ENCODE peak calls at places on chromosomes 13 and 19, in six cellular contexts. Y is GM06990, F is testis, G is GM23338, A is heart right ventricle, P is cardiac fibroblast. L is an unnamed sample.

GRCh38 chr19:12783849-12784393 is 7.4 kb upstream of the JUNB start:
- DNase-seq in P (no peak), Y (no peak), F (peak), A (peak), G (no peak), L (no peak)

GRCh38 chr13:26628706-26629105 is 71.2 kb downstream of the WASF3 start:
- DNase-seq in Y (no peak), P (peak), F (peak), G (peak), A (no peak), L (no peak)

GRCh38 chr19:39110263-39110967 is 15.2 kb upstream of the PAK4 start:
- DNase-seq in A (peak), Y (no peak), P (peak), G (peak), F (peak), L (peak)

GRCh38 chr19:44142014-44142523 is 715 bp downstream of the ZNF234 start:
- DNase-seq in Y (no peak), A (peak), G (no peak), F (no peak), P (peak), L (no peak)

GRCh38 chr13:85313761-85314503 is 485.3 kb downstream of the SLITRK6 start:
- DNase-seq in P (no peak), F (no peak), A (no peak), Y (no peak), G (no peak), L (no peak)

GRCh38 chr13:29847501-29847983 is 2.9 kb downstream of the UBL3 start:
- DNase-seq in A (peak), Y (no peak), F (peak), P (peak), G (no peak), L (no peak)

GRCh38 chr19:16160943-16161560 is 12.3 kb downstream of the CIB3 start:
- DNase-seq in Y (no peak), A (no peak), F (no peak), P (peak), G (no peak), L (no peak)

GRCh38 chr13:30873519-30873918 is 32.6 kb upstream of the MEDAG start:
- DNase-seq in P (peak), Y (no peak), F (no peak), G (no peak), A (no peak), L (no peak)

GRCh38 chr13:44271915-44272341 is 101.7 kb upstream of the SERP2 start:
- DNase-seq in A (peak), P (peak), G (no peak), F (no peak), Y (no peak), L (no peak)

GRCh38 chr13:80251403-80251802 is 89.5 kb downstream of the SPRY2 start:
- DNase-seq in G (peak), P (peak), Y (no peak), F (no peak), A (peak), L (no peak)

GRCh38 chr19:33569822-33570221 is 48.2 kb upstream of the PEPD start:
- DNase-seq in F (no peak), A (no peak), Y (no peak), G (peak), P (no peak), L (no peak)

GRCh38 chr19:42433503-42434260 is 6.5 kb upstream of the LIPE start:
- DNase-seq in G (peak), F (peak), Y (peak), A (peak), P (peak), L (peak)
- TF ChIP-seq CTCF in G (peak), F (peak), Y (peak), A (peak), P (peak), L (peak)

DNA sequence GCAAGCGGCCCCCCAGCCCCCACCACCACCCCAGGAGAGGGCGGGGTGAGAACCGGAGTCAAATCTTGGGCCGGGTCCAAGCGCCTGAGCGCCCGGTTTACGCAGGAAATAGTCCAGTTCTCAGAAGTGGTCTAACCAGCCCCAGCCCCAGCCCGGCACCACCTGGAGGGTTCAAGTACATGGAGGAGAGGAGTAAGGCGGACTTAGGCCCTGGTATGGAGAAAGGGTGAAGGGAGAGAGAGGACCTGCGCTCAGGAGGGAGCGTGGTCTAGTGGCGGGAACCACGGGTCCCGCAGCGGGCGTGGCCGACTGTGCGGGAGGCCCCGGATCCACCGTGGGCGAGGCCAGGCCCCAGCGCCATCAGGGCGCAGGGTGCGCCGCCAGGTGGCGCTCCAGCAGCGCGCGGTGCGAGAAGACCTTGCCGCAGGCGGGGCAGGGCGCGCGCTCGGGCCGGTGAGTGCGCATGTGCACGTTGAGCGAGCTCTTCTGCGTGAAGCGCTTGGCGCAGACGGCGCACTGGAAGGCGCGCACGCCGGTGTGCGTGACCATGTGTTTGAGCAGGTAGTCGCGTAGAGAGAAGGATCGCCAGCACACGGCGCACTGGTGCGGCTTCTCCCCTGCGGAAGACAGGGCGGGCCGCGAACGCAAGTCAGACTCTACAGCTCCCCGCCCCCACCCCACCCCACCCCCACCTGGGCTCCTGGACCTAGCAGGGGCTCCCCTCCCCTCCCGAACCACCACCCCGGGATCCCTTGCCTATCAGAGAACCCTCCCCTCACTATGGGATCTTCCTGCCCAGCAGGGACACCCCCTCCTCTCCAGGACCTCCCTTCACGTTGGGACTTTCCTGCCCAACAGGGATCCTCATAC is 2.1 kb upstream of the SLC27A5 start:
- DNase-seq in G (peak), A (peak), P (peak), F (peak), Y (peak), L (peak)
- TF ChIP-seq CTCF in G (peak), A (peak), P (peak), F (peak), Y (peak), L (peak)

DNA sequence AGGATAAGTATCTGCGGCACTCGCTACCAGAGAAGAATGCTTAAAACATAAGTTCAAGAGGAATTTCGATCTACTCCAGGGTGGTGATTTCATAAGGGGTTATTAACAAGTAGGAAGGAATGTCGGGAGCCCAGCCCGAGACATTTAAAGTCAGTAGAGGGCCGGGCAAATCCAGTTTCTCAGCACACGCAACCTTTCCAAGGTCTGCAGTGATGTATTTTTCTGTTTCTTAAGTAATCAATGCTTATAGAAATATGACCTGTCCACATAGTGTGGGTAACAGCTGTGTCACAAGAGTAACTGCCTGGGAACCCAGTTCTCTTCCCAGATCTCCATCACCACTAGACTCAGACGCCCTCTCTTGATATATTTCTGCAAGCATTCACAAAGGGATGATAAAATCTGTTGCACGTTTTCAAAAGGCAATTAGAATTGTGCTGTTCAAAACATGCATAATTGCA is 525.9 kb downstream of the MYO16 start:
- DNase-seq in G (no peak), Y (no peak), F (no peak), P (peak), A (no peak), L (no peak)
- TF ChIP-seq CTCF in G (no peak), Y (no peak), F (no peak), P (no peak), A (no peak), L (no peak)

GRCh38 chr19:45780448-45781281 is 1.6 kb downstream of the DMPK start:
- DNase-seq in F (no peak), G (no peak), A (no peak), P (no peak), Y (no peak), L (no peak)

GRCh38 chr19:45780146-45780447 is 2.2 kb downstream of the DMPK start:
- DNase-seq in A (no peak), Y (no peak), F (no peak), P (no peak), G (no peak), L (no peak)

GRCh38 chr19:45782820-45783785 is 813 bp upstream of the DMPK start:
- DNase-seq in Y (no peak), G (no peak), A (peak), P (peak), F (peak), L (no peak)

GRCh38 chr19:45782162-45782623 is at the start of gene DMPK:
- DNase-seq in A (peak), P (peak), Y (no peak), G (no peak), F (peak), L (no peak)

DNA sequence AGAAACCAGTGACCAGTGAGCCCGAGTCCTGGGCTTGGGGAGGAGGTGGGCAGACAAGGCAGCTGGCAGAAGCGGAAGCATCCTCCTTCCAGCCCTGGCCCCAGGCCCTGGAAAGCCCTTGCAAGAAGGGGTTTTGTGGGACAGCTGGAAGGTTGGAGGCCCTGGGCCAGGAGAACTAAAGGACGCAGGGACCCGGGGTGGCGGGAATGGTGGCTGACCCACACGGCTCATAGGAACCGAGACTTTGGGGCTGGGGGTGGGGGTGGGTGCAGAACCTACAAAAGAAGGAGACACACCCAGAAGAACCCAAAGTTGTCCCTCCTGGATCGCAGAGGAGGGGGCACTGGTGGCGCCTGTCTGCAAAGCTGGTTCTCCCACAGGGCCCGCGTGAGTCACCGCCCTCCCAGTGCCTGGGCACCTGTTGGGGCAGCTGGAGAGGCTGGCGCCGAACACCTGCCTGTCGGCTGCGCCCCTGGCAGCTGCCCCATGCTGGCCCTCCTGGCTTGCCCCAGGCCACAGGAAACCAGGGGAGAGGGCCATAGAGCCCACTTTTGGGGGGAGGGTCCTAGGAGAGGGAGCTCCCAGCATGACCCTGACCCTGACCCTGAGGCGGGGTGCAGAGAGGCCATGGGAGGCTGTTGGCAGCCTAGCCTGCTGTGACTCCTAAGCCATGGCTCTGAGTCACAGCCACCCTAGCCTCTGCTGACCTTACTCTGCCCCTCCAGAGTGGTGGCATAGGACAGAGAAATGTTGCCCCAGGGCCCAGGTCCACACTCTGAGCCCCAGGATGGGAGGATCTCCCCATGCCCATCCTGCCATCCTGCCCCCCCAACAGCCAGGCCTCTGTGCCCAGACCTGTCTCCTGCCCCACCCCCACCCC is 768 bp downstream of the DMPK start:
- DNase-seq in P (no peak), A (no peak), F (no peak), Y (no peak), G (no peak), L (no peak)
- TF ChIP-seq CTCF in P (no peak), A (no peak), F (no peak), Y (no peak), G (no peak), L (no peak)

GRCh38 chr19:52274191-52274590 is 4.8 kb downstream of the ZNF766 start:
- DNase-seq in Y (no peak), P (no peak), F (no peak), G (no peak), A (no peak), L (no peak)

GRCh38 chr19:52270266-52270885 is 989 bp downstream of the ZNF766 start:
- DNase-seq in P (no peak), Y (peak), F (no peak), A (no peak), G (peak), L (peak)

GRCh38 chr19:52273301-52273700 is 3.9 kb downstream of the ZNF766 start:
- DNase-seq in P (no peak), Y (no peak), A (no peak), G (no peak), F (no peak), L (no peak)

GRCh38 chr19:52269338-52270261 is at the start of gene ZNF766:
- DNase-seq in F (peak), A (peak), Y (peak), G (peak), P (peak), L (peak)
- TF ChIP-seq CTCF in F (no peak), A (no peak), Y (no peak), G (no peak), P (no peak), L (no peak)

DNA sequence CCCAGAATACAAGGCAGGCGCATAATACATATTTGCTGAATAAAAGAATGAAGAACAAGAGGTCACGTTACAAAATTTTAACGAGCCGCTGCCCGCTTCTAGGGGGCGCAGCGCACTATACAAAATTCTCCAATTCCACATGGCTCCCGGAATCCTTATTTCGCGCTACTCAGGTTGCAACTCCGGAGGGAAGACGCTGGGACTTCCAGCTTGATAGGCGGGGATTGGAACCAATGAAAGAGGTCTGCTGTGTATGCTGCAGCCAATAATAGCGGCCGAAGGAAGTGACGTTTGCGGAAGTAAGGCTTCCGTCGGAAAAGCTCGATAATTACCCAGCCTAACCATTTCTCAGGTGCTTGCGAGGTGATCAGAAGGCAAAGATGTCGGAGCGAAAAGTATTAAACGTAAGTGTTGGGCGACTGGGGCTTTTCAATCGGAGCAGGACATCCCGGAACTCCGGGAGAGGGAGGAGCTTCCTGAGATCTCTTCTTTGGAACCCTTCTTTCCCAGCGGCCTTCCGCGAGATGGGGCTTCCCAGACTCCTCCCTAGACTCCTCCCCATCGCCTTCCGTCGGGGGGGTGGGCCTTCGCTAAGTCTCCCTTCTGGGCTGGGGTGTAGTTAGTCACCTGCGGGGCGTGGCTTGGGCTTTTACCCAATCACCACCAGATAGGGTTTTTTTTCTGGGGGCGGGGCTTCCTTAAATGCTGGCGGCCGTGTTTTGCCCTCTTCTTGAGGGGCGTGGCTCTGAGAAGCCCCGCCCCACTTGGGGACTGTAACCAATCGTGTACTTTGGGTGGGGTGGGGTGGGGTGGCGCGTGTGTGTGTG is at the start of gene YJU2:
- DNase-seq in A (peak), F (peak), G (peak), Y (peak), P (peak), L (peak)
- TF ChIP-seq CTCF in A (peak), F (peak), G (peak), Y (peak), P (peak), L (peak)

GRCh38 chr13:45728759-45729158 is 26.6 kb downstream of the CBY2 start:
- DNase-seq in Y (no peak), P (no peak), A (no peak), F (no peak), G (peak), L (no peak)
- TF ChIP-seq CTCF in Y (peak), P (peak), A (no peak), F (peak), G (peak), L (peak)

GRCh38 chr19:3966051-3967017 is 4.6 kb downstream of the DAPK3 start:
- DNase-seq in P (no peak), Y (no peak), G (no peak), F (no peak), A (no peak), L (no peak)
- TF ChIP-seq CTCF in P (no peak), Y (no peak), G (no peak), F (no peak), A (peak), L (no peak)

GRCh38 chr13:73261739-73262216 is 203.0 kb downstream of the KLF5 start:
- DNase-seq in F (no peak), A (no peak), Y (no peak), G (no peak), P (no peak), L (no peak)
- TF ChIP-seq CTCF in F (no peak), A (no peak), Y (no peak), G (no peak), P (no peak), L (no peak)